ENCODE peak calls at places on chromosome 15, in nine cellular contexts. C is transverse colon, O is stomach, Y is heart left ventricle, S is gastrocnemius medialis, L is IMR-90, R is uterus, G is Peyer's patch, T is adrenal gland. M is an unnamed sample.
A peak's percentile ranks its signal among the peaks of the same experiment; 100 is the strongest.

GRCh38 chr15:50907866-50908208 is 646 bp upstream of the AP4E1 start:
- DNase-seq in O (peak; percentile 28), Y (peak; percentile 35), R (no peak), C (peak; percentile 46), S (peak; percentile 4), G (no peak), L (peak; percentile 28), T (no peak), M (peak; percentile 70)

GRCh38 chr15:44584162-44584749 is 47.3 kb downstream of the EIF3J start:
- DNase-seq in L (no peak), Y (peak; percentile 46), T (peak; percentile 46), G (peak; percentile 64), S (no peak), C (peak; percentile 49), R (no peak), O (peak; percentile 64), M (peak; percentile 32)

GRCh38 chr15:43799209-43799944 is 643 bp downstream of the SERINC4 start:
- DNase-seq in T (no peak), S (no peak), L (no peak), Y (no peak), C (peak; percentile 32), O (no peak), R (no peak), G (no peak), M (no peak)

GRCh38 chr15:36479200-36479896 is 100.1 kb upstream of the CDIN1 start:
- DNase-seq in O (no peak), Y (no peak), T (no peak), S (no peak), R (no peak), G (no peak), C (no peak), L (peak; percentile 65), M (no peak)

GRCh38 chr15:53297828-53298227 is 461.6 kb downstream of the WDR72 start:
- DNase-seq in O (no peak), S (no peak), Y (no peak), G (no peak), C (no peak), R (no peak), T (no peak), L (no peak), M (no peak)

GRCh38 chr15:63473999-63474809 is 30.2 kb upstream of the USP3 start:
- DNase-seq in S (no peak), R (no peak), T (no peak), Y (no peak), L (peak; percentile 90), G (peak; percentile 74), C (peak; percentile 74), O (peak; percentile 75), M (no peak)

GRCh38 chr15:44716983-44717602 is 5.8 kb downstream of the B2M start:
- DNase-seq in T (no peak), L (no peak), R (no peak), O (no peak), C (no peak), S (no peak), Y (no peak), G (no peak), M (no peak)

GRCh38 chr15:69996842-69997478 is 100.8 kb downstream of the TLE3 start:
- DNase-seq in T (no peak), S (no peak), O (peak; percentile 70), G (peak; percentile 93), Y (no peak), R (no peak), C (peak; percentile 82), L (no peak), M (no peak)

GRCh38 chr15:75920079-75920478 is 16.4 kb downstream of the FBXO22 start:
- DNase-seq in O (no peak), R (no peak), G (no peak), C (no peak), L (peak; percentile 23), T (peak; percentile 44), S (no peak), Y (no peak), M (no peak)

GRCh38 chr15:77546870-77547269 is 85.8 kb downstream of the LINGO1 start:
- DNase-seq in O (no peak), Y (no peak), G (no peak), T (no peak), S (no peak), L (no peak), C (no peak), R (no peak), M (no peak)

GRCh38 chr15:65083262-65083701 is 6.7 kb downstream of the KBTBD13 start:
- DNase-seq in O (no peak), S (no peak), Y (no peak), G (no peak), L (peak; percentile 74), R (no peak), T (no peak), C (no peak), M (peak; percentile 61)

GRCh38 chr15:100790786-100791265 is 88.8 kb upstream of the ALDH1A3 start:
- DNase-seq in C (no peak), L (no peak), S (no peak), Y (no peak), R (no peak), G (no peak), T (no peak), O (no peak), M (no peak)

GRCh38 chr15:28020644-28021043 is 78.5 kb downstream of the OCA2 start:
- DNase-seq in O (no peak), L (no peak), R (no peak), Y (no peak), G (no peak), C (no peak), T (no peak), S (no peak), M (no peak)

GRCh38 chr15:83322061-83322460 is 37.6 kb upstream of the BNC1 start:
- DNase-seq in C (no peak), Y (no peak), O (no peak), R (no peak), G (no peak), L (peak; percentile 15), S (no peak), T (no peak), M (no peak)

GRCh38 chr15:81893182-81893833 is 152.5 kb downstream of the MEX3B start:
- DNase-seq in R (no peak), L (no peak), C (no peak), T (no peak), O (no peak), G (no peak), S (no peak), Y (no peak), M (no peak)

GRCh38 chr15:59274126-59274970 is 67.7 kb downstream of the LDHAL6B start:
- DNase-seq in L (peak; percentile 61), S (no peak), C (no peak), O (no peak), G (no peak), T (no peak), R (no peak), Y (no peak), M (no peak)

GRCh38 chr15:59273266-59273665 is 66.6 kb downstream of the LDHAL6B start:
- DNase-seq in L (no peak), G (no peak), S (no peak), R (no peak), Y (no peak), T (no peak), O (no peak), C (no peak), M (no peak)

GRCh38 chr15:59278120-59278519 is 71.5 kb downstream of the LDHAL6B start:
- DNase-seq in C (no peak), T (no peak), L (no peak), O (no peak), G (no peak), R (no peak), Y (no peak), S (no peak), M (no peak)

GRCh38 chr15:59279023-59279422 is 72.4 kb downstream of the LDHAL6B start:
- DNase-seq in T (no peak), O (no peak), C (no peak), R (no peak), G (no peak), S (no peak), L (no peak), Y (no peak), M (no peak)

GRCh38 chr15:59276225-59277178 is 69.9 kb downstream of the LDHAL6B start:
- DNase-seq in L (no peak), R (no peak), S (no peak), Y (no peak), C (peak; percentile 86), T (no peak), O (no peak), G (peak; percentile 81), M (no peak)
- H3K4me1 ChIP-seq in L (no peaks in the 10 kb centered on the region), R (no peaks in the 10 kb centered on the region), S (peaks cover 9% of the 10 kb centered on the region), Y (peaks cover 16% of the 10 kb centered on the region), C (peaks cover 62% of the 10 kb centered on the region), T (no peaks in the 10 kb centered on the region), O (peaks cover 6% of the 10 kb centered on the region), G (no peaks in the 10 kb centered on the region), M (no peaks in the 10 kb centered on the region)

GRCh38 chr15:99104788-99105515 is at the start of gene SYNM:
- DNase-seq in S (peak; percentile 73), T (peak; percentile 92), Y (peak; percentile 92), L (peak; percentile 72), G (peak; percentile 79), C (peak; percentile 72), O (peak; percentile 67), R (peak; percentile 77), M (peak; percentile 78)
- TF ChIP-seq POLR2A in S (peak; percentile 89), T (peak; percentile 73), Y (peak; percentile 96), L (peak; percentile 83), G (no peak), C (peak; percentile 59), O (no peak), R (peak; percentile 64), M (no peak)

DNA sequence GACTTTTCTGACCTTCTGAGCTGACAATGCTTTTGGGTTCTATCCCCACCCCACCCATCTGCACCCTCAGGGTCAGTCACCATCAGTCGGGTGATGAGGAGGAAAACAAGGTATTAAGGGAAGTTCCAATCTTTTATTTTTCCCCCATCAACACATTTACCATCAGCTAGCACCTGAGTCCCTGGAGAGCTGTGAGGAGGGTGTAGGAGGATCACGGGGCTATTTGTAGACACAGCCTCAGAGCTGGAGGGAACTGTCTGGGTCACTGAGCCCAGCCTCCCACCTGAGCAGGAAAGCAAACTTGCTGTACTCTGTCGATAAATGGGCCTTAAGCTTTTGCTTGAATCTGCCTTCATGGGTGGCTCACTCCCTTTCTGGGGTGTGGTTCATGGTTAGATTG is 24.8 kb upstream of the ZFAND6 start:
- DNase-seq in R (no peak), O (no peak), S (no peak), Y (no peak), G (no peak), T (no peak), L (no peak), C (no peak), M (no peak)
- H3K4me1 ChIP-seq in R (no peaks in the 10 kb centered on the region), O (peaks cover 4% of the 10 kb centered on the region), S (peaks cover 9% of the 10 kb centered on the region), Y (no peaks in the 10 kb centered on the region), G (peaks cover 6% of the 10 kb centered on the region), T (peaks cover 5% of the 10 kb centered on the region), L (peaks cover 8% of the 10 kb centered on the region), C (peaks cover 18% of the 10 kb centered on the region), M (peaks cover 5% of the 10 kb centered on the region)

GRCh38 chr15:66310786-66311185 is 17.4 kb downstream of the DIS3L start:
- DNase-seq in O (no peak), Y (no peak), T (peak; percentile 21), L (no peak), C (no peak), G (no peak), S (no peak), R (no peak), M (peak; percentile 25)

GRCh38 chr15:66308526-66308925 is 15.2 kb downstream of the DIS3L start:
- DNase-seq in S (no peak), T (no peak), G (no peak), O (no peak), L (no peak), R (no peak), Y (no peak), C (no peak), M (no peak)

GRCh38 chr15:66306381-66306780 is 13.0 kb downstream of the DIS3L start:
- DNase-seq in L (no peak), G (no peak), Y (no peak), R (no peak), O (no peak), S (no peak), T (no peak), C (no peak), M (no peak)

GRCh38 chr15:66312144-66312543 is 18.8 kb downstream of the DIS3L start:
- DNase-seq in C (no peak), L (no peak), G (no peak), O (no peak), R (no peak), T (no peak), Y (no peak), S (no peak), M (no peak)
- TF ChIP-seq POLR2A in C (no peak), L (no peak), G (no peak), O (no peak), R (no peak), T (no peak), Y (no peak), S (no peak), M (no peak)

M was measured in testis.